ENCODE peak calls at places on chromosomes 16 and 17, in four cellular contexts. H is HepG2, E is K562, Q is GM12878. R is an unnamed sample.

GRCh38 chr17:62085511-62086408 is 20.7 kb upstream of the MED13 start:
- DNase-seq in H (peak), E (peak), Q (no peak), R (no peak)

GRCh38 chr16:3691778-3692177 is 25.5 kb downstream of the TRAP1 start:
- DNase-seq in H (no peak), E (no peak), Q (no peak), R (no peak)

GRCh38 chr16:72739577-72739976 is 308.4 kb downstream of the ZFHX3 start:
- DNase-seq in H (peak), E (no peak), Q (no peak), R (peak)

GRCh38 chr16:17451835-17452234 is 18.9 kb downstream of the XYLT1 start:
- DNase-seq in H (no peak), E (no peak), Q (no peak), R (no peak)

GRCh38 chr17:40922239-40922638 is 15.2 kb downstream of the KRT23 start:
- DNase-seq in H (peak), E (no peak), Q (no peak), R (no peak)

GRCh38 chr17:82415336-82415735 is 2.8 kb upstream of the HEXD start:
- DNase-seq in H (no peak), E (no peak), Q (no peak), R (no peak)

GRCh38 chr17:30717290-30718098 is 107.0 kb downstream of the CRLF3 start:
- DNase-seq in H (no peak), E (no peak), Q (no peak), R (no peak)

GRCh38 chr16:88754912-88755744 is 29.9 kb downstream of the PIEZO1 start:
- DNase-seq in H (no peak), E (no peak), Q (no peak), R (peak)

GRCh38 chr17:1484586-1485310 is 7.7 kb downstream of the MYO1C start:
- DNase-seq in H (peak), E (peak), Q (peak), R (peak)

GRCh38 chr17:71919896-71920295 is 200.9 kb upstream of the SOX9 start:
- DNase-seq in H (no peak), E (no peak), Q (no peak), R (no peak)

GRCh38 chr17:45146166-45146565 is 2.1 kb upstream of the HEXIM1 start:
- DNase-seq in H (no peak), E (no peak), Q (no peak), R (no peak)

GRCh38 chr17:21313320-21313719 is 28.8 kb downstream of the MAP2K3 start:
- DNase-seq in H (no peak), E (no peak), Q (no peak), R (no peak)

GRCh38 chr17:75685508-75685907 is 18.4 kb downstream of the SAP30BP start:
- DNase-seq in H (no peak), E (no peak), Q (no peak), R (no peak)

GRCh38 chr17:55275894-55276804 is 11.4 kb downstream of the HLF start:
- DNase-seq in H (peak), E (no peak), Q (no peak), R (peak)

GRCh38 chr17:57862990-57863667 is 13.3 kb upstream of the MRPS23 start:
- DNase-seq in H (peak), E (no peak), Q (no peak), R (no peak)

GRCh38 chr16:89341697-89342694 is 124.5 kb downstream of the ZNF778 start:
- DNase-seq in H (no peak), E (no peak), Q (no peak), R (peak)

GRCh38 chr17:31281061-31281460 is 16.0 kb downstream of the OMG start:
- DNase-seq in H (no peak), E (no peak), Q (no peak), R (no peak)

GRCh38 chr17:46962374-46962790 is 16.7 kb downstream of the RPRML start:
- DNase-seq in H (no peak), E (no peak), Q (no peak), R (no peak)

GRCh38 chr17:78426293-78426879 is 47.9 kb downstream of the PGS1 start:
- DNase-seq in H (no peak), E (no peak), Q (no peak), R (no peak)

GRCh38 chr16:27625050-27625697 is 75.2 kb downstream of the KATNIP start:
- DNase-seq in H (peak), E (no peak), Q (no peak), R (no peak)

GRCh38 chr16:87764600-87765472 is 950 bp downstream of the KLHDC4 start:
- DNase-seq in H (no peak), E (no peak), Q (no peak), R (no peak)

GRCh38 chr17:33945641-33946546 is 309.2 kb upstream of the CCL2 start:
- DNase-seq in H (no peak), E (peak), Q (no peak), R (peak)

GRCh38 chr17:77651983-77652382 is 306.5 kb upstream of the TNRC6C start:
- DNase-seq in H (no peak), E (no peak), Q (no peak), R (no peak)

GRCh38 chr16:2535644-2536021 is 2.2 kb upstream of the PDPK1 start:
- DNase-seq in H (no peak), E (no peak), Q (no peak), R (no peak)

GRCh38 chr17:50618941-50619340 is 15.7 kb upstream of the ABCC3 start:
- DNase-seq in H (no peak), E (no peak), Q (no peak), R (no peak)

GRCh38 chr16:20023190-20023589 is 50.5 kb downstream of the GPR139 start:
- DNase-seq in H (peak), E (peak), Q (no peak), R (peak)

GRCh38 chr16:351804-352520 is 561 bp downstream of the AXIN1 start:
- DNase-seq in H (no peak), E (peak), Q (no peak), R (peak)

GRCh38 chr16:21167360-21167759 is 8.9 kb downstream of the LDAF1 start:
- DNase-seq in H (no peak), E (no peak), Q (no peak), R (no peak)

GRCh38 chr16:28157768-28158535 is 53.8 kb downstream of the XPO6 start:
- DNase-seq in H (no peak), E (no peak), Q (no peak), R (no peak)

GRCh38 chr17:14307560-14308024 is 6.7 kb downstream of the HS3ST3B1 start:
- DNase-seq in H (peak), E (no peak), Q (no peak), R (no peak)

GRCh38 chr17:55341432-55341831 is 76.7 kb downstream of the HLF start:
- DNase-seq in H (no peak), E (no peak), Q (peak), R (no peak)

GRCh38 chr16:65375651-65376050 is 253.8 kb upstream of the CDH11 start:
- DNase-seq in H (no peak), E (no peak), Q (no peak), R (no peak)
- TF ChIP-seq CREB1 in H (no peak), E (no peak), Q (no peak), R (no peak)

GRCh38 chr17:6712058-6712853 is 913 bp downstream of the SLC13A5 start:
- DNase-seq in H (peak), E (no peak), Q (no peak), R (peak)

GRCh38 chr17:6712854-6713129 is 377 bp downstream of the SLC13A5 start:
- DNase-seq in H (no peak), E (no peak), Q (no peak), R (no peak)

GRCh38 chr17:6713918-6714271 is 726 bp upstream of the SLC13A5 start:
- DNase-seq in H (no peak), E (no peak), Q (no peak), R (peak)

GRCh38 chr17:6714315-6714874 is 1.2 kb upstream of the SLC13A5 start:
- DNase-seq in H (no peak), E (no peak), Q (no peak), R (no peak)

GRCh38 chr17:6713130-6713917 is at the start of gene SLC13A5:
- DNase-seq in H (peak), E (peak), Q (no peak), R (peak)
- H3K4me3 ChIP-seq in H (peak), E (no peak), Q (no peak), R (peak)

DNA sequence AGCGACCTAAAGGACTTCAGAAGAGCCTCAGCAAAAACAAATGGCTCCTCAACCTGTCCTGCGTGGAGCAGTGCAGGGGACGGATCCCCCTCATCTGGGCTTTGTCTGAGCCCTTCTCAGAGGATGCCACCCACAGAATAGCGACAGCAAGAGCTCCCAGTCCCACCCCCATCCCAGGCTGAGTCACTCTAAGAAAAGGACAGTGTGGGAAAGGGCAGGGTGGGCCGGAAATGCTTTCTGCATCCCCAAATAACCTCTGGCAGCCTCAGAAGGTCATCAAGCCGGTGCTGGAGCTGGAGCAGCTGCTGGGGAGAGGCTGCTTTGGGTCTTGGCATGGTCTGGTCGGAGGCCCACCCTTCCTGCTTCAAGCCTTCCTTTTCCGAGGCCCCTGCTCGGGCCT is 8.9 kb downstream of the SLC12A4 start:
- DNase-seq in H (no peak), E (peak), Q (no peak), R (no peak)
- TF ChIP-seq JUNB in H (no peak), E (no peak), Q (no peak), R (no peak)

GRCh38 chr16:47064775-47065174 is 79.0 kb downstream of the NETO2 start:
- DNase-seq in H (no peak), E (no peak), Q (no peak), R (peak)
- TF ChIP-seq CREB1 in H (no peak), E (no peak), Q (no peak), R (no peak)

R was measured in GM23338.